ENCODE peak calls at places on chromosomes 2 and 18, in seven cellular contexts. A is GM23248; J is PC-3; C is neuronal stem cell; N is iPS DF 6.9; P is CD4-positive, alpha-beta memory T cell; T is effector memory CD4-positive, alpha-beta T cell. Q is an unnamed sample. For H3K9me3, the result is how much of the 10 kb centered on the place peaks cover.

GRCh38 chr2:226234187-226234586 is 565.4 kb downstream of the IRS1 start:
- DNase-seq in T (no peak), J (no peak), A (no peak), N (no peak), P (no peak), C (no peak), Q (no peak)

GRCh38 chr2:23745068-23745725 is 181.7 kb downstream of the ATAD2B start:
- DNase-seq in A (no peak), C (no peak), J (no peak), P (no peak), T (no peak), N (no peak), Q (peak)

GRCh38 chr2:239461551-239462515 is 61.0 kb upstream of the HDAC4 start:
- DNase-seq in N (no peak), T (no peak), J (no peak), C (no peak), P (no peak), A (no peak), Q (no peak)

GRCh38 chr18:22639026-22639463 is 221.3 kb upstream of the CTAGE1 start:
- DNase-seq in T (no peak), P (no peak), C (no peak), N (no peak), A (peak), J (peak), Q (no peak)

GRCh38 chr2:138455691-138456090 is 45.9 kb upstream of the SPOPL start:
- DNase-seq in T (no peak), C (no peak), A (no peak), N (no peak), J (no peak), P (no peak), Q (no peak)

GRCh38 chr2:223797811-223798721 is 39.3 kb downstream of the AP1S3 start:
- DNase-seq in A (peak), C (peak), J (peak), T (no peak), N (no peak), P (no peak), Q (no peak)

GRCh38 chr2:26182887-26183630 is 10.2 kb downstream of the GAREM2 start:
- DNase-seq in N (no peak), T (no peak), C (no peak), P (no peak), A (no peak), J (no peak), Q (no peak)

GRCh38 chr2:144404621-144405312 is 115.2 kb downstream of the ZEB2 start:
- DNase-seq in N (no peak), T (no peak), A (no peak), P (no peak), C (no peak), J (no peak), Q (peak)

GRCh38 chr18:38329145-38329544 is 763.5 kb upstream of the CELF4 start:
- DNase-seq in C (no peak), N (no peak), J (no peak), P (no peak), T (no peak), A (no peak), Q (no peak)

GRCh38 chr2:236861196-236861875 is 224.4 kb upstream of the COPS8 start:
- DNase-seq in C (no peak), A (no peak), N (no peak), T (no peak), P (no peak), J (no peak), Q (no peak)

GRCh38 chr2:216827073-216827725 is 32.7 kb downstream of the TNP1 start:
- DNase-seq in C (no peak), J (no peak), N (no peak), A (peak), T (no peak), P (no peak), Q (no peak)

GRCh38 chr2:64474200-64474630 is 20.3 kb downstream of the LGALSL start:
- DNase-seq in T (no peak), N (no peak), A (no peak), J (no peak), P (no peak), C (no peak), Q (no peak)

GRCh38 chr2:213476641-213477040 is 192.4 kb downstream of the SPAG16 start:
- DNase-seq in C (no peak), T (no peak), J (peak), P (no peak), N (no peak), A (peak), Q (no peak)
- H3K9me3 ChIP-seq in C (under half), T (under half), J (under half), P (under half), N (under half), A (under half), Q (under half)

DNA sequence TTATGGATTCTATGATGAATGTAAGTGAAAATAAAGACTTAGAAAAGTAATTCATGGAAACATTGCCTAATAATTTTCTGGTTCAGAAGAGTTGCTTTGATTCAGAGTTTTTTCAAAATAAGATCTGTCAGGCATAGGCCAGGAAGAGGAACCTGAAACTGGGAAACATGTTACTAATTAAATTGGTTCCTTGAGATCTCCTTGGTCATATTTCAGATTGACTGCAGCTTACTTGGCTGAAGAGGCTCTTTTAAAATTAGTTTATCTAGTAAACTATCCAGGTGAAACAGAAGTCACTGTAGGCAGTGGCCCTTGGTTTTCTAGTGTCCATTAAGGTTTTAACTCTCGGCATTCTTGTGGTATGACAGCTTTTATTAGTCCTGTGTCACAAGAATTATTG is 27.4 kb downstream of the PPP1CB start:
- DNase-seq in T (no peak), C (no peak), J (no peak), N (no peak), A (no peak), P (no peak), Q (no peak)
- H3K27ac ChIP-seq in T (no peak), C (no peak), J (no peak), N (no peak), A (no peak), P (no peak), Q (peak)

GRCh38 chr2:228532233-228532632 is 350.7 kb upstream of the SPHKAP start:
- DNase-seq in J (no peak), A (no peak), C (no peak), P (no peak), N (no peak), T (no peak), Q (no peak)
- H3K9me3 ChIP-seq in J (under half), A (under half), C (under half), P (under half), N (under half), T (under half), Q (under half)

GRCh38 chr18:23645561-23645960 is 17.1 kb downstream of the ANKRD29 start:
- DNase-seq in A (no peak), P (no peak), N (no peak), C (no peak), T (no peak), J (no peak), Q (no peak)

GRCh38 chr18:23643815-23644214 is 18.9 kb downstream of the ANKRD29 start:
- DNase-seq in J (no peak), T (no peak), C (no peak), N (no peak), A (no peak), P (no peak), Q (no peak)

GRCh38 chr18:23641143-23641720 is 21.5 kb downstream of the ANKRD29 start:
- DNase-seq in N (no peak), C (no peak), P (no peak), J (no peak), A (no peak), T (no peak), Q (no peak)

GRCh38 chr18:23640023-23640422 is 22.7 kb downstream of the ANKRD29 start:
- DNase-seq in N (no peak), P (no peak), C (no peak), A (no peak), J (no peak), T (no peak), Q (no peak)

DNA sequence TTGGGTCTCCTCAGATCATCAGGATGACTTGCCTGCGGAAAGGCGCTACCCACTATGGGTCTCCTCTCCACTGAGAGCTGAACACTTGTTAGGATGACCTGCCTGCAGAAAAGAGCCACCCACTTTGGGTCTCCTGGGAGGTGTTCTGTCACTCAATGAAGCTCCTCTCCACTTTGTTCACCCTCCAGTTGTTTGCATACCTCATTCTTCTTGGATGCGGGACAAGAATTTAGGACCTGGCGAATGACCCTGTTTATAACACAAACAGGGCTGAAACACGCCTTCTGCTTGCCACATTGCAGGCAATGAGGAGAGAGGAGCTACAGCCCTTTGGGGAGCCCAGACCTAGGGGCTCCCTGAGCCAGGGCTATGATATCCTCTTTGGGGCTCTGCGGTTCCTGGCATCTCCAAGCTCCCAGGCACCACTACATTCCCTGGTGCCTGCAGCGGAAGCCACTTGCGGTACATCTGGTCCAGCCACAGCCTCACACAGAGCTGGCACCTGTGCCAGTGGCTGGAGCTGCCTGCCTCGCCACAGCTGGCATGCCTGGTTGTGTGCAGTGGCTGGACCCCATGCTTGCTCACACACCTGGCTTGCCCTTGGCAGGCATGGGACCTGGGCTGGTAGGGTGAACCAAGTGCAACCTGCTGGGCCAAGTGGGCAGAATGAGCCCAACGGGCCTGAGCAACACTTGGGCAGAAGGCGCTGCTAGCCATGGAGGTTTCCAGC is 20.6 kb downstream of the ANKRD29 start:
- DNase-seq in C (no peak), J (no peak), T (no peak), P (no peak), A (no peak), N (no peak), Q (no peak)
- H3K27ac ChIP-seq in C (no peak), J (no peak), T (no peak), P (no peak), A (no peak), N (no peak), Q (no peak)

GRCh38 chr18:52343731-52344340 is 3.8 kb downstream of the DCC start:
- DNase-seq in T (no peak), J (no peak), P (no peak), A (no peak), C (no peak), N (no peak), Q (no peak)

GRCh38 chr18:52341617-52342381 is 1.8 kb downstream of the DCC start:
- DNase-seq in C (peak), J (no peak), T (no peak), A (peak), P (no peak), N (no peak), Q (no peak)

GRCh38 chr18:52340466-52341378 is 725 bp downstream of the DCC start:
- DNase-seq in N (no peak), J (no peak), C (no peak), P (no peak), T (no peak), A (no peak), Q (no peak)

GRCh38 chr18:52345428-52345827 is 5.4 kb downstream of the DCC start:
- DNase-seq in N (no peak), T (no peak), P (no peak), C (no peak), A (no peak), J (no peak), Q (no peak)

GRCh38 chr18:52343138-52343537 is 3.1 kb downstream of the DCC start:
- DNase-seq in C (no peak), T (no peak), N (no peak), A (no peak), P (no peak), J (peak), Q (no peak)
- H3K9me3 ChIP-seq in C (under half), T (under half), N (under half), A (under half), P (under half), J (under half), Q (under half)